ENCODE peak calls at places on chromosomes 16 and 17, in seven cellular contexts. L is progenitor cell of endocrine pancreas, Y is neural progenitor cell, N is GM23338, G is Calu3, T is kidney, S is AG10803. B is an unnamed sample.
A peak's percentile ranks its signal among the peaks of the same experiment; 100 is the strongest.

GRCh38 chr16:456891-457483 is 31.5 kb downstream of the RAB11FIP3 start:
- DNase-seq in L (no peak), Y (no peak), N (no peak), G (no peak), T (no peak), S (peak; percentile 24), B (no peak)

GRCh38 chr16:85290626-85291301 is 178.5 kb upstream of the CIBAR2 start:
- DNase-seq in L (no peak), Y (no peak), N (no peak), G (no peak), T (no peak), S (no peak), B (no peak)

GRCh38 chr16:88455610-88456355 is 2.7 kb downstream of the ZFPM1 start:
- DNase-seq in L (no peak), Y (peak; percentile 60), N (peak; percentile 66), G (peak; percentile 37), T (no peak), S (peak; percentile 43), B (no peak)

GRCh38 chr16:22192261-22193133 is 13.6 kb upstream of the EEF2K start:
- DNase-seq in L (no peak), Y (peak; percentile 50), N (peak; percentile 79), G (peak; percentile 63), T (peak; percentile 91), S (peak; percentile 95), B (peak; percentile 75)

GRCh38 chr17:39231587-39232551 is 6.1 kb upstream of the STAC2 start:
- DNase-seq in L (peak; percentile 43), Y (peak; percentile 78), N (peak; percentile 80), G (peak; percentile 88), T (peak; percentile 72), S (peak; percentile 48), B (no peak)

GRCh38 chr17:2274414-2274813 is 29.2 kb downstream of the SMG6 start:
- DNase-seq in L (no peak), Y (no peak), N (no peak), G (no peak), T (no peak), S (no peak), B (no peak)

GRCh38 chr17:62702746-62703268 is 75.3 kb downstream of the MRC2 start:
- DNase-seq in L (no peak), Y (no peak), N (no peak), G (no peak), T (peak; percentile 56), S (no peak), B (no peak)

GRCh38 chr17:65593870-65594584 is 32.6 kb upstream of the AXIN2 start:
- DNase-seq in L (no peak), Y (peak; percentile 59), N (no peak), G (no peak), T (no peak), S (peak; percentile 40), B (no peak)

GRCh38 chr16:85326113-85326793 is 214.0 kb upstream of the CIBAR2 start:
- DNase-seq in L (no peak), Y (no peak), N (no peak), G (no peak), T (no peak), S (peak; percentile 13), B (no peak)

GRCh38 chr16:3065742-3066439 is 451 bp downstream of the IL32 start:
- DNase-seq in L (no peak), Y (no peak), N (no peak), G (no peak), T (peak; percentile 72), S (no peak), B (no peak)

GRCh38 chr17:16304832-16305231 is 48.4 kb downstream of the CENPV start:
- DNase-seq in L (no peak), Y (peak; percentile 52), N (peak; percentile 72), G (peak; percentile 15), T (no peak), S (peak; percentile 25), B (no peak)

GRCh38 chr17:42459983-42460300 is 1.3 kb downstream of the ATP6V0A1 start:
- DNase-seq in L (no peak), Y (peak; percentile 27), N (no peak), G (no peak), T (no peak), S (peak; percentile 50), B (no peak)

GRCh38 chr16:89343501-89344291 is 126.2 kb downstream of the ZNF778 start:
- DNase-seq in L (no peak), Y (no peak), N (no peak), G (peak; percentile 55), T (peak; percentile 82), S (peak; percentile 44), B (no peak)

GRCh38 chr17:80616705-80617104 is 72.1 kb downstream of the RPTOR start:
- DNase-seq in L (no peak), Y (no peak), N (no peak), G (no peak), T (no peak), S (no peak), B (no peak)

GRCh38 chr17:65914784-65915342 is 277.1 kb downstream of the CEP112 start:
- DNase-seq in L (no peak), Y (no peak), N (no peak), G (no peak), T (no peak), S (no peak), B (no peak)

GRCh38 chr17:80762076-80762475 is 217.4 kb downstream of the RPTOR start:
- DNase-seq in L (no peak), Y (no peak), N (no peak), G (no peak), T (no peak), S (no peak), B (no peak)

GRCh38 chr17:8868529-8868951 is 1.1 kb upstream of the PIK3R6 start:
- DNase-seq in L (no peak), Y (no peak), N (no peak), G (no peak), T (no peak), S (no peak), B (no peak)

GRCh38 chr17:75084039-75084660 is 3.6 kb upstream of the SLC16A5 start:
- DNase-seq in L (no peak), Y (no peak), N (no peak), G (no peak), T (no peak), S (no peak), B (no peak)

GRCh38 chr16:1317479-1318267 is 8.2 kb downstream of the UBE2I start:
- DNase-seq in L (no peak), Y (no peak), N (no peak), G (no peak), T (no peak), S (no peak), B (no peak)

GRCh38 chr16:2469399-2470233 is 1.5 kb upstream of the NTN3 start:
- DNase-seq in L (no peak), Y (no peak), N (no peak), G (no peak), T (no peak), S (no peak), B (no peak)

GRCh38 chr17:36999475-36999874 is 50.7 kb downstream of the AATF start:
- DNase-seq in L (no peak), Y (no peak), N (no peak), G (no peak), T (no peak), S (no peak), B (no peak)

GRCh38 chr17:71496552-71496951 is 624.3 kb upstream of the SOX9 start:
- DNase-seq in L (no peak), Y (no peak), N (no peak), G (no peak), T (no peak), S (peak; percentile 87), B (no peak)

GRCh38 chr16:81567987-81568748 is 123.6 kb downstream of the CMIP start:
- DNase-seq in L (no peak), Y (no peak), N (no peak), G (peak; percentile 81), T (peak; percentile 78), S (peak; percentile 75), B (no peak)

GRCh38 chr17:34847939-34848338 is 113.3 kb downstream of the CCT6B start:
- DNase-seq in L (no peak), Y (no peak), N (no peak), G (no peak), T (no peak), S (no peak), B (no peak)
- TF ChIP-seq CTCF in L (no peak), Y (no peak), N (no peak), G (no peak), T (no peak), S (no peak), B (no peak)

DNA sequence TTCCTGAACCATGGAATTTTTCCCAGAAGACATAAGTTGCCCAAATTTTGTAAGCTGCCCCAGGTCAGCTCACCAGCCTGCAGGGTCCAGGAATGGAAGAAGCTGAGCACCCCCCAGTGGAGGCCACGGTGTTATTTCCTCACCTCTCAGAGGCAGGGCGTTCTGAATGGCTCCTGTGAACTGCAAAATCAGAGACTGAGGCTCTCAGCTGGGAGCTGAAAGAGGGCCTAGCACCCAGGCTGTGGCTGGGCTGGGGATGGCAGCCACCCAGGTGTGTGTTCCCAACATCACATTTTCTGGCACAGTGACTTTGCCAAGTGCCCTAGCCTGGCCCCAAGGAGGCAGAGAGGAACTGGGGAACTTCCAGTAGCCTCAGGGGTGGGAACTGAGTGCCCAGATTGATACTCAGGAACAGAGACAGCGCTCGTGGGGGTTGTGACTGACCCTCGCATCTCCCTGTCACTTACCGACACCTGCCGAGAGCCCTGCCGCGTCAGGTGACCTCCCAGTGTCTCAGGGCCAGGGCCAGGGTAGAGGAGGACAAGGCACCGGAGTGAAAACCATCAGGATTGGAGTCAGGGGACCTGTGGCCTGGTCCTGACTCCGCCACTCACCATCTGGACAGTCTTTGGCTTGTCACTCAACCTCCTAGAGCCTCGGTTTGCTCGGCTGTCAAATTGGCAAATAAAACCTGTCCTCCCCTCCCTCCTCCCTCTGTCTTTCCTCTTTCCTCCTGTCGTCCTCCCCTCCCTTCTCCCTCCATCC is 11.3 kb downstream of the CACNG4 start:
- DNase-seq in L (no peak), Y (peak; percentile 69), N (peak; percentile 75), G (peak; percentile 77), T (no peak), S (no peak), B (no peak)
- TF ChIP-seq CTCF in L (peak; percentile 40), Y (peak; percentile 62), N (peak; percentile 55), G (no peak), T (no peak), S (no peak), B (no peak)

DNA sequence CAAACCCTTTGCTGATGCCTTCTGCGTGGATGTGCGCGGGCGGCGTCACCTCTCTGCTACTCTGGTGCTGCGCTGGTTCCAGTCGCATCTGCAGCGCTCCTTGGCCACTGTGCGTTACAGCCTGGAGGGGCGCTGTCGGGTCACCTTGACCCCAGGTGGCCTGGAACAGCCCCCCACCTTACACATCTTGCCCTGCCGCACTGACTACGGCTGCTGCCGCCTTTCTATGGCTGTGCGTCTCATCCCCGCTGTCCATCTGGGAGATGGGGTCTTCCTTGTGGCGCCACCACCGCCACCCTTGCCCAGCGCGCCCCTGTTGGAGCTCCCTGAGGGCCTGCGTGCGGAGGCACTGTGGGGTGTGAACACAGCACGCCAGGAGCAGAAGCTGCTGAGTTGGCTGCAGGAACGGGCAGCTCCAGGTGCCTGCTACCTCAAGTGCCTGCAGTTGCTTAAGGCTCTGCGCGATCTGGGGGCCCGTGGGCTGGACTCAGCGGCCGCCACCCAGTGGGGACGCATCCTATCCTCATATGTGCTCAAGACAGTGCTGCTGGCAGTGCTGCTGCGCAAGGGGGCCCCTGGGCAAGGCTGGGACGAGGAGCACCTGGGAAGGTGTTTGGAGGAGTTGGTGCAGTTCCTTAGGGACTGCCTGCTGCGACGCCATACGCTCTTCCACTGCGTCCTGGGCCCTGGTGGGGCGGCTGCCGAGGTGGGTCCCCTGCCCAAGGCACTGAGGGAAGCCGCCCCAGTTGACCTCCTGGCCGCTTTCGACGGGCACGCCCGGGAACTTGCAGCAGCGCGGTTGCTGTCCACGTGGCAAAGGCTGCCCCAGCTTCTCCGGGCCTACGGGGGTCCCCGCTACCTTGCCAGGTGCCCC is 1.6 kb downstream of the ITPRIPL2 start:
- DNase-seq in L (no peak), Y (no peak), N (peak; percentile 82), G (no peak), T (peak; percentile 71), S (no peak), B (no peak)
- TF ChIP-seq CTCF in L (no peak), Y (no peak), N (peak; percentile 69), G (no peak), T (no peak), S (peak; percentile 19), B (no peak)

GRCh38 chr17:47686661-47687327 is 7.2 kb upstream of the TBKBP1 start:
- DNase-seq in L (no peak), Y (no peak), N (no peak), G (no peak), T (no peak), S (peak; percentile 50), B (no peak)
- TF ChIP-seq CTCF in L (no peak), Y (no peak), N (no peak), G (no peak), T (no peak), S (no peak), B (no peak)